ENCODE peak calls at places on chromosomes 6 and 20, in seven cellular contexts. U, X, T, C, N, W and Z are unnamed samples.

GRCh38 chr6:165245716-165246115 is 63.7 kb downstream of the C6orf118 start:
- DNase-seq in U (no peak), N (no peak), X (no peak), T (no peak), W (no peak), C (no peak), Z (no peak)

GRCh38 chr6:37285861-37286311 is 27.9 kb upstream of the TMEM217 start:
- DNase-seq in X (no peak), C (no peak), T (no peak), U (no peak), W (no peak), N (no peak), Z (no peak)

GRCh38 chr6:24445704-24446103 is 43.0 kb downstream of the MRS2 start:
- DNase-seq in W (no peak), U (no peak), N (no peak), X (no peak), C (no peak), T (no peak), Z (no peak)

GRCh38 chr6:38714239-38715015 is 684 bp upstream of the DNAH8 start:
- DNase-seq in U (peak; percentile 7), T (no peak), W (no peak), N (no peak), X (no peak), C (no peak), Z (no peak)

GRCh38 chr6:167685654-167686053 is 141.1 kb upstream of the AFDN start:
- DNase-seq in C (peak; percentile 34), U (no peak), T (no peak), X (no peak), W (no peak), N (no peak), Z (no peak)

GRCh38 chr20:45338121-45339030 is 9.8 kb downstream of the SDC4 start:
- DNase-seq in N (no peak), T (no peak), U (no peak), C (no peak), X (no peak), W (no peak), Z (no peak)

GRCh38 chr20:3262566-3262965 is 23.6 kb upstream of the SLC4A11 start:
- DNase-seq in N (peak; percentile 22), W (peak; percentile 32), U (no peak), X (no peak), C (no peak), T (no peak), Z (no peak)

GRCh38 chr6:26414281-26414680 is 12.2 kb downstream of the BTN3A1 start:
- DNase-seq in T (no peak), U (no peak), N (no peak), W (no peak), C (no peak), X (no peak), Z (no peak)

GRCh38 chr6:156687875-156688549 is 89.2 kb upstream of the ARID1B start:
- DNase-seq in N (peak; percentile 60), C (no peak), W (peak; percentile 6), T (no peak), X (peak; percentile 25), U (no peak), Z (no peak)

GRCh38 chr6:168086616-168087015 is 7.6 kb upstream of the FRMD1 start:
- DNase-seq in C (no peak), X (no peak), N (no peak), U (no peak), W (no peak), T (no peak), Z (no peak)

GRCh38 chr6:6712979-6713514 is 124.5 kb downstream of the LY86 start:
- DNase-seq in U (no peak), T (no peak), W (no peak), C (no peak), X (no peak), N (peak; percentile 43), Z (no peak)

GRCh38 chr6:127120109-127120786 is 1.8 kb downstream of the RSPO3 start:
- DNase-seq in W (no peak), T (no peak), X (peak; percentile 15), U (no peak), N (peak; percentile 2), C (peak; percentile 11), Z (no peak)

GRCh38 chr20:1927217-1927616 is 32.0 kb downstream of the SIRPA start:
- DNase-seq in C (no peak), T (no peak), U (no peak), X (no peak), N (no peak), W (no peak), Z (no peak)

GRCh38 chr20:48733296-48733790 is 94.5 kb downstream of the PREX1 start:
- DNase-seq in U (no peak), W (peak; percentile 44), C (peak; percentile 16), N (no peak), T (no peak), X (no peak), Z (no peak)

GRCh38 chr6:95819461-95819860 is 196.3 kb upstream of the FUT9 start:
- DNase-seq in X (no peak), N (no peak), W (no peak), T (no peak), U (no peak), C (no peak), Z (no peak)

GRCh38 chr6:131381694-131382093 is 191.3 kb upstream of the ARG1 start:
- DNase-seq in T (no peak), U (no peak), N (peak; percentile 21), W (peak; percentile 6), C (no peak), X (no peak), Z (no peak)